ENCODE peak calls at places on chromosomes 6 and 20, in seven cellular contexts. C, J, L, O, D, M and S are unnamed samples. For H3K9me3, the result is how much of the 10 kb centered on the place peaks cover.

GRCh38 chr6:31597006-31597405 is 4.2 kb upstream of the NCR3 start:
- DNase-seq in M (peak), D (no peak), O (peak), C (no peak), J (no peak), L (peak), S (no peak)

GRCh38 chr6:41088451-41088850 is 15.7 kb downstream of the NFYA start:
- DNase-seq in L (no peak), D (no peak), C (no peak), O (no peak), J (peak), M (no peak), S (no peak)

GRCh38 chr6:145887969-145888368 is 73.4 kb upstream of the FBXO30 start:
- DNase-seq in C (no peak), D (no peak), M (no peak), L (no peak), J (no peak), O (peak), S (peak)

GRCh38 chr6:106870824-106871300 is 103.7 kb downstream of the CD24 start:
- DNase-seq in L (no peak), M (peak), D (no peak), O (no peak), C (no peak), J (no peak), S (no peak)

GRCh38 chr6:170271771-170272314 is 19.0 kb downstream of the DLL1 start:
- DNase-seq in M (no peak), J (no peak), L (no peak), D (no peak), O (no peak), C (no peak), S (no peak)

GRCh38 chr6:116268589-116269293 is 11.0 kb downstream of the TSPYL1 start:
- DNase-seq in M (peak), O (peak), L (peak), D (no peak), C (no peak), J (no peak), S (no peak)

GRCh38 chr6:131210469-131210868 is 75.2 kb downstream of the AKAP7 start:
- DNase-seq in J (no peak), L (no peak), D (no peak), O (no peak), C (no peak), M (no peak), S (no peak)

GRCh38 chr20:14707865-14708574 is 370.6 kb upstream of the FLRT3 start:
- DNase-seq in C (no peak), L (no peak), D (no peak), O (no peak), J (no peak), M (no peak), S (no peak)

GRCh38 chr6:112149719-112150263 is 62.4 kb downstream of the FAM229B start:
- DNase-seq in M (no peak), J (no peak), D (peak), L (no peak), O (peak), C (no peak), S (no peak)

GRCh38 chr20:40775747-40776146 is 86.7 kb upstream of the MAFB start:
- DNase-seq in D (no peak), L (no peak), C (no peak), O (no peak), M (no peak), J (no peak), S (no peak)

DNA sequence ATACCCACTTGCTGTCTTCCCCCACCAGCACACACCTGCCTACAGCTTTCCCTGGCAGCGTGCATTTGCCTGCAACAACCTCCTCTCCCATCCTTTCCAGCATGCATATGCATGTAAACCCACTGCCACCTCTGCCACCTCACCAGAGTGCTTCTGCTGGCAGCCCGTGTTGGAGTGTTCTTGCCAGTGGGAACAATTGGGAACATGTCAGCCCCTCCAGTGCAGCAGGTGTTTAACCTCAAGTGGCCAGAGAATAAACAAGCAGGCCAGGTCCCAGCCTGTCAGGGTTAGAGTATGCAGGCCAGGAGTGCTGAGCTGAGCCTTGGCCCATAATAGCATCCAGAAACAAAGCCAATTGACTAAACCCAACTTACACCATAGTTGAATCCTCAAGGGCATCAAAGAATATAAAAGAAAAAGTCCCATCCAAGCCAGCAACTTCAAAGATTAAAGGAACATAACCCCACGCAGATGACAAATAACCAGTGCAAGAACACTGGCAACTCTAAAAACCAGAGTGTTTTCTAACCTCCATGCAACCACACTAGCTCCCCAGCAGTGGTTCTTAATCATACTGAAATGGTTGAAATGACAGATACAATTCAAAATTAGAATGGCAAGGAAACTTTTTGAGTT is 1212.1 kb upstream of the CITED2 start:
- DNase-seq in J (no peak), D (no peak), O (no peak), L (no peak), C (no peak), M (no peak), S (no peak)
- H3K9me3 ChIP-seq in J (under half), D (under half), O (under half), L (under half), C (under half), M (under half), S (under half)

GRCh38 chr6:168252267-168252666 is 67.3 kb downstream of the DACT2 start:
- DNase-seq in L (no peak), O (no peak), C (no peak), D (no peak), M (no peak), J (no peak), S (no peak)
- H3K9me3 ChIP-seq in L (under half), O (under half), C (under half), D (under half), M (under half), J (under half), S (under half)

GRCh38 chr6:14375940-14376339 is 258.4 kb downstream of the CD83 start:
- DNase-seq in J (no peak), L (no peak), C (no peak), M (no peak), O (no peak), D (no peak), S (no peak)

GRCh38 chr6:14382381-14383236 is 265.0 kb downstream of the CD83 start:
- DNase-seq in D (no peak), J (no peak), C (no peak), L (peak), M (no peak), O (no peak), S (no peak)

GRCh38 chr6:14381225-14381887 is 263.8 kb downstream of the CD83 start:
- DNase-seq in L (peak), M (no peak), D (no peak), C (no peak), O (no peak), J (no peak), S (no peak)

GRCh38 chr6:14380421-14380820 is 262.8 kb downstream of the CD83 start:
- DNase-seq in C (no peak), J (no peak), D (no peak), M (no peak), O (no peak), L (peak), S (no peak)

GRCh38 chr6:14379568-14379967 is 262.0 kb downstream of the CD83 start:
- DNase-seq in D (no peak), O (no peak), M (no peak), C (no peak), L (no peak), J (no peak), S (no peak)
- H3K9me3 ChIP-seq in D (under half), O (under half), M (under half), C (under half), L (under half), J (under half), S (under half)

GRCh38 chr20:55353206-55353605 is 652.1 kb downstream of the CBLN4 start:
- DNase-seq in M (no peak), J (no peak), L (no peak), D (no peak), O (no peak), C (no peak), S (no peak)
- H3K9me3 ChIP-seq in M (under half), J (under half), L (under half), D (under half), O (under half), C (under half), S (under half)

GRCh38 chr20:30488941-30489601 is 768.4 kb upstream of the DEFB115 start:
- DNase-seq in C (no peak), D (no peak), J (no peak), O (no peak), M (no peak), L (no peak), S (no peak)

GRCh38 chr20:30486103-30486478 is 771.4 kb upstream of the DEFB115 start:
- DNase-seq in C (no peak), J (no peak), M (no peak), D (no peak), O (no peak), L (no peak), S (no peak)

GRCh38 chr20:30487947-30488926 is 769.2 kb upstream of the DEFB115 start:
- DNase-seq in M (no peak), L (no peak), O (no peak), D (no peak), J (no peak), C (no peak), S (no peak)

GRCh38 chr20:30489604-30490003 is 767.9 kb upstream of the DEFB115 start:
- DNase-seq in C (no peak), J (no peak), O (no peak), M (no peak), D (no peak), L (no peak), S (no peak)

DNA sequence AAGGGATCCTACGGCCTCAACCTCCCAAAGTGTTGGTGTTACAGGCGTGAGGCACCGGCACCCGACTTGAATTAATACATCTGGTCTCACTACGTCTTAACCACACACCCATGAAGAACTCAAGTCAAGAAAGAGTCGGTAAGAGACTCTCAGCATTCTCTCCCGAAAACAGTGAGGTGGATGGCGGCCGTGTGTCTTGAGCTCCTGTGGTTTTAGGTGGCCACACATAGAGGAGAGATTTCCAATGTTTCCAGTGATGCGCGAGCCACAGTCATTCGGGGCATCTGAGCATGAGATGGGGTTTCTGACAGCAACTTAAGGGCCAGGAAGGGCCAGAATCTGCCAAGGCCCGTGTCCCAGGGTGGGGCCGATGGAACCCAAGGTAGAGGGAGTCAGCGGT is 766.4 kb upstream of the DEFB115 start:
- DNase-seq in D (no peak), L (no peak), O (no peak), C (no peak), J (no peak), M (no peak), S (no peak)
- H3K9me3 ChIP-seq in D (under half), L (under half), O (under half), C (under half), J (under half), M (under half), S (under half)

GRCh38 chr6:17511084-17511483 is 89.0 kb upstream of the FAM8A1 start:
- DNase-seq in J (no peak), O (no peak), D (no peak), L (no peak), C (no peak), M (no peak), S (no peak)
- H3K9me3 ChIP-seq in J (under half), O (under half), D (under half), L (under half), C (under half), M (under half), S (under half)

GRCh38 chr20:60334936-60335335 is 376.7 kb downstream of the CDH26 start:
- DNase-seq in D (no peak), O (no peak), M (no peak), L (no peak), J (no peak), C (no peak), S (no peak)

GRCh38 chr20:60341062-60341461 is 382.8 kb downstream of the CDH26 start:
- DNase-seq in C (no peak), M (no peak), L (no peak), D (no peak), O (no peak), J (no peak), S (no peak)

GRCh38 chr20:60340232-60340631 is 382.0 kb downstream of the CDH26 start:
- DNase-seq in C (no peak), J (no peak), O (no peak), D (no peak), L (no peak), M (no peak), S (no peak)

DNA sequence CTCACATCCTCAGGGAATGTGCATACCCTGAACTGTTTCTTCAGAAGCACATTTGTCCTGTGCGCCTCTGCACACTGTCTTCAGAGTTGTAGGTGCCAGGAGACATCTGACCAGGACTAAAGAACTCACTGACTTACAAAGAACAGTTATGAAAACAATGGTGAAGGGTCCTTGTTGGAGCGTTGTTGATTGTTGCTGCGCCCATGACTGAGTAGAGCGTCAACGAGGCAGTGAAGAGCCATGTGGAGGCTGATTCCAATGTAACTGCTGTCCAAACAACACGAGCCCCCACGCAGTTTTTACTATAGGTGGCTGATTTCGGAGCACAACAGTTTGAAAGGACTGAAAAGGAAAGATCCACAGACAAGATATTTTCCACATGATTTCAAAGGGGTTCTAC is 380.3 kb downstream of the CDH26 start:
- DNase-seq in L (no peak), M (no peak), O (no peak), D (no peak), J (no peak), C (no peak), S (no peak)
- H3K9me3 ChIP-seq in L (under half), M (under half), O (under half), D (under half), J (under half), C (under half), S (under half)

DNA sequence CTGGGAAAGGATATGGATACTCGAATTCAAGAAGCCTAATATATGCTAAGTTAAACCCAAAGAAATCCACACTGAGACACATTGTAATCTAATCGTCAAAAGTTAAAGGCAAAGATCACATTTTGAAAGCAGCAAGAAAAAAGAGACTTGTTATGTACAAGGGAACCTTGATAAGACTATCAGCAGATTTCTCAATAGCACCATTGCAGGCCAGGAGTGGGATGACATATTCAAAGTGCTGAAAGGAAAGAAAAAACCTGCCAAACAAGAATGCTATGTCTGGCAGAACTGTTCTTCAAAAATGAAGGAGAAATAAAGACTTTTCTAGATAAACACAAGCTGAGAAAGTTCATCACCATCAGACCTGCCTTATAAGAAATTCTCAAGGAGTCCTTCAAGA is 75.2 kb downstream of the COL21A1 start:
- DNase-seq in J (no peak), M (no peak), C (no peak), D (no peak), O (no peak), L (peak), S (no peak)
- H3K9me3 ChIP-seq in J (under half), M (under half), C (under half), D (under half), O (under half), L (under half), S (under half)

DNA sequence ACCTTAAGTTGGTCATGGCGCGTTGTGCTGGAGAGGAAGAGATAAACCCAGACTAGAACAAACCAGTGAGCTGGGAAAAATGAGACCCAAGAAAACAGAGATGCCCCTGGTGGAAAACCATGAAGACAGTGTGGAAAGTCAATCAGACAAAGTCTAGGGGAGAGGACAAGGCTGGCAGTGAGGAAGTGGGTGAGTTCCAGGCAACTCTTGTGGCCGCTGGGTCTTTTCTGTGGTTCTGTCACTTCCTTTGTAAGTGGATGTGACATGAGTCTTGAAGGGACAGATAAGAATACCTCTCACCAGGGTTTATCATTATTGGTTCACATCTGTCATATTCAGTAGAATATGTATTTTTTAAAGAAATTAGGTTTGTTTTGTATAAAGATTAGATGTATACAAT is 738.4 kb downstream of the DHX35 start:
- DNase-seq in D (no peak), O (no peak), M (no peak), C (no peak), L (no peak), J (no peak), S (no peak)
- H3K9me3 ChIP-seq in D (under half), O (under half), M (under half), C (under half), L (under half), J (under half), S (under half)